ENCODE peak calls at places on chromosomes 16 and 17, in nine cellular contexts. One of them, this sample, is unnamed.

GRCh38 chr16:28596840-28597691 is at the start of gene SULT1A2:
- DNase-seq in nephron progenitor cell: peak
- DNase-seq in GM10248: no peak
- DNase-seq in A549: no peak
- DNase-seq in activated CD4-positive, alpha-beta T cell treated with anti-CD3 and anti-CD28 coated beads, Interleukin-2, amount 50 U/mL, for 4 hours: no peak
- DNase-seq in NCI-H2171 treated with DMSO at 0.1 percent for 48 hours: no peak
- DNase-seq in lower lobe of right lung: peak
- DNase-seq in renal cortical epithelial cell: peak
- DNase-seq in AG10803: no peak
- DNase-seq in this sample: no peak

GRCh38 chr16:70685061-70685937 is 554 bp downstream of the MTSS2 start:
- DNase-seq in nephron progenitor cell: no peak
- DNase-seq in GM10248: no peak
- DNase-seq in A549: no peak
- DNase-seq in activated CD4-positive, alpha-beta T cell treated with anti-CD3 and anti-CD28 coated beads, Interleukin-2, amount 50 U/mL, for 4 hours: no peak
- DNase-seq in NCI-H2171 treated with DMSO at 0.1 percent for 48 hours: peak
- DNase-seq in lower lobe of right lung: no peak
- DNase-seq in renal cortical epithelial cell: no peak
- DNase-seq in AG10803: no peak
- DNase-seq in this sample: no peak

GRCh38 chr17:50905460-50905803 is 39.3 kb upstream of the TOB1 start:
- DNase-seq in nephron progenitor cell: no peak
- DNase-seq in GM10248: no peak
- DNase-seq in A549: no peak
- DNase-seq in activated CD4-positive, alpha-beta T cell treated with anti-CD3 and anti-CD28 coated beads, Interleukin-2, amount 50 U/mL, for 4 hours: no peak
- DNase-seq in NCI-H2171 treated with DMSO at 0.1 percent for 48 hours: peak
- DNase-seq in lower lobe of right lung: no peak
- DNase-seq in renal cortical epithelial cell: peak
- DNase-seq in AG10803: no peak
- DNase-seq in this sample: no peak

GRCh38 chr17:79120259-79120658 is 45.6 kb downstream of the ENGASE start:
- DNase-seq in nephron progenitor cell: no peak
- DNase-seq in GM10248: no peak
- DNase-seq in A549: no peak
- DNase-seq in activated CD4-positive, alpha-beta T cell treated with anti-CD3 and anti-CD28 coated beads, Interleukin-2, amount 50 U/mL, for 4 hours: no peak
- DNase-seq in NCI-H2171 treated with DMSO at 0.1 percent for 48 hours: no peak
- DNase-seq in lower lobe of right lung: no peak
- DNase-seq in renal cortical epithelial cell: no peak
- DNase-seq in AG10803: no peak
- DNase-seq in this sample: no peak

GRCh38 chr16:24871891-24872290 is 26.1 kb downstream of the SLC5A11 start:
- DNase-seq in nephron progenitor cell: no peak
- DNase-seq in GM10248: no peak
- DNase-seq in A549: no peak
- DNase-seq in activated CD4-positive, alpha-beta T cell treated with anti-CD3 and anti-CD28 coated beads, Interleukin-2, amount 50 U/mL, for 4 hours: no peak
- DNase-seq in NCI-H2171 treated with DMSO at 0.1 percent for 48 hours: no peak
- DNase-seq in lower lobe of right lung: no peak
- DNase-seq in renal cortical epithelial cell: no peak
- DNase-seq in AG10803: no peak
- DNase-seq in this sample: no peak

GRCh38 chr17:2140683-2141082 is 85.8 kb downstream of the HIC1 start:
- DNase-seq in nephron progenitor cell: no peak
- DNase-seq in GM10248: no peak
- DNase-seq in A549: no peak
- DNase-seq in activated CD4-positive, alpha-beta T cell treated with anti-CD3 and anti-CD28 coated beads, Interleukin-2, amount 50 U/mL, for 4 hours: no peak
- DNase-seq in NCI-H2171 treated with DMSO at 0.1 percent for 48 hours: no peak
- DNase-seq in lower lobe of right lung: no peak
- DNase-seq in renal cortical epithelial cell: no peak
- DNase-seq in AG10803: no peak
- DNase-seq in this sample: no peak

GRCh38 chr16:2213817-2214720 is 571 bp downstream of the PGP start:
- DNase-seq in nephron progenitor cell: peak
- DNase-seq in GM10248: no peak
- DNase-seq in A549: no peak
- DNase-seq in activated CD4-positive, alpha-beta T cell treated with anti-CD3 and anti-CD28 coated beads, Interleukin-2, amount 50 U/mL, for 4 hours: no peak
- DNase-seq in NCI-H2171 treated with DMSO at 0.1 percent for 48 hours: no peak
- DNase-seq in lower lobe of right lung: no peak
- DNase-seq in renal cortical epithelial cell: no peak
- DNase-seq in AG10803: no peak
- DNase-seq in this sample: no peak

GRCh38 chr16:66874079-66874775 is 6.1 kb upstream of the PDP2 start:
- DNase-seq in nephron progenitor cell: no peak
- DNase-seq in GM10248: no peak
- DNase-seq in A549: no peak
- DNase-seq in activated CD4-positive, alpha-beta T cell treated with anti-CD3 and anti-CD28 coated beads, Interleukin-2, amount 50 U/mL, for 4 hours: no peak
- DNase-seq in NCI-H2171 treated with DMSO at 0.1 percent for 48 hours: no peak
- DNase-seq in lower lobe of right lung: no peak
- DNase-seq in renal cortical epithelial cell: peak
- DNase-seq in AG10803: peak
- DNase-seq in this sample: peak

GRCh38 chr17:15436399-15437369 is 30.7 kb downstream of the CDRT4 start:
- DNase-seq in nephron progenitor cell: no peak
- DNase-seq in GM10248: no peak
- DNase-seq in A549: peak
- DNase-seq in activated CD4-positive, alpha-beta T cell treated with anti-CD3 and anti-CD28 coated beads, Interleukin-2, amount 50 U/mL, for 4 hours: no peak
- DNase-seq in NCI-H2171 treated with DMSO at 0.1 percent for 48 hours: peak
- DNase-seq in lower lobe of right lung: peak
- DNase-seq in renal cortical epithelial cell: peak
- DNase-seq in AG10803: peak
- DNase-seq in this sample: peak

GRCh38 chr16:50819706-50820105 is 77.8 kb downstream of the CYLD start:
- DNase-seq in nephron progenitor cell: no peak
- DNase-seq in GM10248: no peak
- DNase-seq in A549: no peak
- DNase-seq in activated CD4-positive, alpha-beta T cell treated with anti-CD3 and anti-CD28 coated beads, Interleukin-2, amount 50 U/mL, for 4 hours: no peak
- DNase-seq in NCI-H2171 treated with DMSO at 0.1 percent for 48 hours: no peak
- DNase-seq in lower lobe of right lung: no peak
- DNase-seq in renal cortical epithelial cell: no peak
- DNase-seq in AG10803: no peak
- DNase-seq in this sample: no peak

GRCh38 chr16:73202176-73202729 is 154.3 kb upstream of the ZFHX3 start:
- DNase-seq in nephron progenitor cell: no peak
- DNase-seq in GM10248: no peak
- DNase-seq in A549: peak
- DNase-seq in activated CD4-positive, alpha-beta T cell treated with anti-CD3 and anti-CD28 coated beads, Interleukin-2, amount 50 U/mL, for 4 hours: no peak
- DNase-seq in NCI-H2171 treated with DMSO at 0.1 percent for 48 hours: peak
- DNase-seq in lower lobe of right lung: no peak
- DNase-seq in renal cortical epithelial cell: peak
- DNase-seq in AG10803: peak
- DNase-seq in this sample: no peak

GRCh38 chr17:2924211-2924610 is 128.0 kb downstream of the RAP1GAP2 start:
- DNase-seq in nephron progenitor cell: no peak
- DNase-seq in GM10248: no peak
- DNase-seq in A549: no peak
- DNase-seq in activated CD4-positive, alpha-beta T cell treated with anti-CD3 and anti-CD28 coated beads, Interleukin-2, amount 50 U/mL, for 4 hours: no peak
- DNase-seq in NCI-H2171 treated with DMSO at 0.1 percent for 48 hours: no peak
- DNase-seq in lower lobe of right lung: no peak
- DNase-seq in renal cortical epithelial cell: peak
- DNase-seq in AG10803: no peak
- DNase-seq in this sample: no peak

GRCh38 chr17:27747462-27748359 is 52.6 kb downstream of the NOS2 start:
- DNase-seq in nephron progenitor cell: peak
- DNase-seq in GM10248: no peak
- DNase-seq in A549: peak
- DNase-seq in activated CD4-positive, alpha-beta T cell treated with anti-CD3 and anti-CD28 coated beads, Interleukin-2, amount 50 U/mL, for 4 hours: no peak
- DNase-seq in NCI-H2171 treated with DMSO at 0.1 percent for 48 hours: no peak
- DNase-seq in lower lobe of right lung: no peak
- DNase-seq in renal cortical epithelial cell: no peak
- DNase-seq in AG10803: no peak
- DNase-seq in this sample: no peak

GRCh38 chr17:76532072-76532651 is 5.3 kb downstream of the CYGB start:
- DNase-seq in nephron progenitor cell: no peak
- DNase-seq in GM10248: no peak
- DNase-seq in A549: no peak
- DNase-seq in activated CD4-positive, alpha-beta T cell treated with anti-CD3 and anti-CD28 coated beads, Interleukin-2, amount 50 U/mL, for 4 hours: no peak
- DNase-seq in NCI-H2171 treated with DMSO at 0.1 percent for 48 hours: no peak
- DNase-seq in lower lobe of right lung: no peak
- DNase-seq in renal cortical epithelial cell: peak
- DNase-seq in AG10803: peak
- DNase-seq in this sample: peak

GRCh38 chr16:27813591-27813990 is 249.9 kb downstream of the GSG1L start:
- DNase-seq in nephron progenitor cell: no peak
- DNase-seq in GM10248: no peak
- DNase-seq in A549: no peak
- DNase-seq in activated CD4-positive, alpha-beta T cell treated with anti-CD3 and anti-CD28 coated beads, Interleukin-2, amount 50 U/mL, for 4 hours: no peak
- DNase-seq in NCI-H2171 treated with DMSO at 0.1 percent for 48 hours: no peak
- DNase-seq in lower lobe of right lung: no peak
- DNase-seq in renal cortical epithelial cell: no peak
- DNase-seq in AG10803: no peak
- DNase-seq in this sample: no peak

GRCh38 chr17:44210342-44211192 is 8.9 kb downstream of the UBTF start:
- DNase-seq in nephron progenitor cell: peak
- DNase-seq in GM10248: peak
- DNase-seq in A549: peak
- DNase-seq in activated CD4-positive, alpha-beta T cell treated with anti-CD3 and anti-CD28 coated beads, Interleukin-2, amount 50 U/mL, for 4 hours: peak
- DNase-seq in NCI-H2171 treated with DMSO at 0.1 percent for 48 hours: no peak
- DNase-seq in lower lobe of right lung: peak
- DNase-seq in renal cortical epithelial cell: no peak
- DNase-seq in AG10803: peak
- DNase-seq in this sample: peak

GRCh38 chr17:39939588-39940419 is 12.3 kb downstream of the LRRC3C start:
- DNase-seq in nephron progenitor cell: no peak
- DNase-seq in GM10248: peak
- DNase-seq in A549: peak
- DNase-seq in activated CD4-positive, alpha-beta T cell treated with anti-CD3 and anti-CD28 coated beads, Interleukin-2, amount 50 U/mL, for 4 hours: no peak
- DNase-seq in NCI-H2171 treated with DMSO at 0.1 percent for 48 hours: peak
- DNase-seq in lower lobe of right lung: no peak
- DNase-seq in renal cortical epithelial cell: no peak
- DNase-seq in AG10803: peak
- DNase-seq in this sample: peak

GRCh38 chr17:37388266-37388665 is 12.5 kb downstream of the C17orf78 start:
- DNase-seq in nephron progenitor cell: no peak
- DNase-seq in GM10248: no peak
- DNase-seq in A549: no peak
- DNase-seq in activated CD4-positive, alpha-beta T cell treated with anti-CD3 and anti-CD28 coated beads, Interleukin-2, amount 50 U/mL, for 4 hours: no peak
- DNase-seq in NCI-H2171 treated with DMSO at 0.1 percent for 48 hours: no peak
- DNase-seq in lower lobe of right lung: no peak
- DNase-seq in renal cortical epithelial cell: peak
- DNase-seq in AG10803: peak
- DNase-seq in this sample: peak

GRCh38 chr16:68478526-68479249 is 30.4 kb upstream of the SMPD3 start:
- DNase-seq in nephron progenitor cell: no peak
- DNase-seq in GM10248: no peak
- DNase-seq in A549: no peak
- DNase-seq in activated CD4-positive, alpha-beta T cell treated with anti-CD3 and anti-CD28 coated beads, Interleukin-2, amount 50 U/mL, for 4 hours: no peak
- DNase-seq in NCI-H2171 treated with DMSO at 0.1 percent for 48 hours: no peak
- DNase-seq in lower lobe of right lung: no peak
- DNase-seq in renal cortical epithelial cell: no peak
- DNase-seq in AG10803: no peak
- DNase-seq in this sample: no peak

GRCh38 chr16:64356267-64356666 is 765.6 kb downstream of the CDH11 start:
- DNase-seq in nephron progenitor cell: no peak
- DNase-seq in GM10248: no peak
- DNase-seq in A549: peak
- DNase-seq in activated CD4-positive, alpha-beta T cell treated with anti-CD3 and anti-CD28 coated beads, Interleukin-2, amount 50 U/mL, for 4 hours: no peak
- DNase-seq in NCI-H2171 treated with DMSO at 0.1 percent for 48 hours: no peak
- DNase-seq in lower lobe of right lung: no peak
- DNase-seq in renal cortical epithelial cell: peak
- DNase-seq in AG10803: peak
- DNase-seq in this sample: peak

GRCh38 chr17:63950940-63951907 is 19.1 kb upstream of the CD79B start:
- DNase-seq in nephron progenitor cell: no peak
- DNase-seq in GM10248: peak
- DNase-seq in A549: peak
- DNase-seq in activated CD4-positive, alpha-beta T cell treated with anti-CD3 and anti-CD28 coated beads, Interleukin-2, amount 50 U/mL, for 4 hours: peak
- DNase-seq in NCI-H2171 treated with DMSO at 0.1 percent for 48 hours: no peak
- DNase-seq in lower lobe of right lung: no peak
- DNase-seq in renal cortical epithelial cell: peak
- DNase-seq in AG10803: no peak
- DNase-seq in this sample: no peak

GRCh38 chr17:14737984-14738651 is 437.2 kb downstream of the HS3ST3B1 start:
- DNase-seq in nephron progenitor cell: peak
- DNase-seq in GM10248: peak
- DNase-seq in A549: peak
- DNase-seq in activated CD4-positive, alpha-beta T cell treated with anti-CD3 and anti-CD28 coated beads, Interleukin-2, amount 50 U/mL, for 4 hours: no peak
- DNase-seq in NCI-H2171 treated with DMSO at 0.1 percent for 48 hours: no peak
- DNase-seq in lower lobe of right lung: peak
- DNase-seq in renal cortical epithelial cell: peak
- DNase-seq in AG10803: peak
- DNase-seq in this sample: peak

GRCh38 chr16:6846452-6846851 is 486.2 kb upstream of the RBFOX1 start:
- DNase-seq in nephron progenitor cell: no peak
- DNase-seq in GM10248: no peak
- DNase-seq in A549: no peak
- DNase-seq in activated CD4-positive, alpha-beta T cell treated with anti-CD3 and anti-CD28 coated beads, Interleukin-2, amount 50 U/mL, for 4 hours: no peak
- DNase-seq in NCI-H2171 treated with DMSO at 0.1 percent for 48 hours: no peak
- DNase-seq in lower lobe of right lung: no peak
- DNase-seq in renal cortical epithelial cell: no peak
- DNase-seq in AG10803: no peak
- DNase-seq in this sample: no peak

GRCh38 chr17:40598928-40599627 is 33.8 kb upstream of the CCR7 start:
- DNase-seq in nephron progenitor cell: peak
- DNase-seq in GM10248: peak
- DNase-seq in A549: no peak
- DNase-seq in activated CD4-positive, alpha-beta T cell treated with anti-CD3 and anti-CD28 coated beads, Interleukin-2, amount 50 U/mL, for 4 hours: peak
- DNase-seq in NCI-H2171 treated with DMSO at 0.1 percent for 48 hours: no peak
- DNase-seq in lower lobe of right lung: no peak
- DNase-seq in renal cortical epithelial cell: no peak
- DNase-seq in AG10803: no peak
- DNase-seq in this sample: no peak

GRCh38 chr17:1029196-1029911 is 32.4 kb downstream of the TIMM22 start:
- DNase-seq in nephron progenitor cell: no peak
- DNase-seq in GM10248: no peak
- DNase-seq in A549: no peak
- DNase-seq in activated CD4-positive, alpha-beta T cell treated with anti-CD3 and anti-CD28 coated beads, Interleukin-2, amount 50 U/mL, for 4 hours: no peak
- DNase-seq in NCI-H2171 treated with DMSO at 0.1 percent for 48 hours: no peak
- DNase-seq in lower lobe of right lung: no peak
- DNase-seq in renal cortical epithelial cell: peak
- DNase-seq in AG10803: peak
- DNase-seq in this sample: no peak

GRCh38 chr17:46208997-46209396 is 15.8 kb upstream of the KANSL1 start:
- DNase-seq in nephron progenitor cell: no peak
- DNase-seq in GM10248: no peak
- DNase-seq in A549: no peak
- DNase-seq in activated CD4-positive, alpha-beta T cell treated with anti-CD3 and anti-CD28 coated beads, Interleukin-2, amount 50 U/mL, for 4 hours: no peak
- DNase-seq in NCI-H2171 treated with DMSO at 0.1 percent for 48 hours: no peak
- DNase-seq in lower lobe of right lung: no peak
- DNase-seq in renal cortical epithelial cell: no peak
- DNase-seq in AG10803: no peak
- DNase-seq in this sample: no peak

GRCh38 chr16:31527617-31528287 is at the start of gene AHSP:
- DNase-seq in nephron progenitor cell: no peak
- DNase-seq in GM10248: no peak
- DNase-seq in A549: no peak
- DNase-seq in activated CD4-positive, alpha-beta T cell treated with anti-CD3 and anti-CD28 coated beads, Interleukin-2, amount 50 U/mL, for 4 hours: no peak
- DNase-seq in NCI-H2171 treated with DMSO at 0.1 percent for 48 hours: no peak
- DNase-seq in lower lobe of right lung: no peak
- DNase-seq in renal cortical epithelial cell: no peak
- DNase-seq in AG10803: no peak
- DNase-seq in this sample: no peak

GRCh38 chr17:62194401-62194800 is 129.3 kb upstream of the MED13 start:
- DNase-seq in nephron progenitor cell: no peak
- DNase-seq in GM10248: no peak
- DNase-seq in A549: no peak
- DNase-seq in activated CD4-positive, alpha-beta T cell treated with anti-CD3 and anti-CD28 coated beads, Interleukin-2, amount 50 U/mL, for 4 hours: no peak
- DNase-seq in NCI-H2171 treated with DMSO at 0.1 percent for 48 hours: no peak
- DNase-seq in lower lobe of right lung: no peak
- DNase-seq in renal cortical epithelial cell: no peak
- DNase-seq in AG10803: no peak
- DNase-seq in this sample: no peak

GRCh38 chr17:49755681-49756283 is 8.1 kb downstream of the FAM117A start:
- DNase-seq in nephron progenitor cell: no peak
- DNase-seq in GM10248: no peak
- DNase-seq in A549: no peak
- DNase-seq in activated CD4-positive, alpha-beta T cell treated with anti-CD3 and anti-CD28 coated beads, Interleukin-2, amount 50 U/mL, for 4 hours: no peak
- DNase-seq in NCI-H2171 treated with DMSO at 0.1 percent for 48 hours: peak
- DNase-seq in lower lobe of right lung: no peak
- DNase-seq in renal cortical epithelial cell: no peak
- DNase-seq in AG10803: no peak
- DNase-seq in this sample: no peak

GRCh38 chr17:17036520-17036998 is 5.7 kb upstream of the MPRIP start:
- DNase-seq in nephron progenitor cell: no peak
- DNase-seq in GM10248: no peak
- DNase-seq in A549: no peak
- DNase-seq in activated CD4-positive, alpha-beta T cell treated with anti-CD3 and anti-CD28 coated beads, Interleukin-2, amount 50 U/mL, for 4 hours: no peak
- DNase-seq in NCI-H2171 treated with DMSO at 0.1 percent for 48 hours: no peak
- DNase-seq in lower lobe of right lung: peak
- DNase-seq in renal cortical epithelial cell: no peak
- DNase-seq in AG10803: no peak
- DNase-seq in this sample: peak

This sample was measured in RCC 7860.